ENCODE peak calls at places on chromosomes 6 and 20, in four cellular contexts. A is fibroblast of lung, W is psoas muscle, G is SK-N-SH. P is an unnamed sample. For H3K9me3, the result is how much of the 10 kb centered on the place peaks cover.

GRCh38 chr6:26520840-26521484 is 17.2 kb upstream of the HMGN4 start:
- DNase-seq in A (peak), W (peak), G (peak), P (peak)

GRCh38 chr6:19837511-19838441 is 606 bp downstream of the ID4 start:
- DNase-seq in A (peak), W (peak), G (peak), P (peak)

GRCh38 chr6:152696543-152696942 is 1.2 kb upstream of the MYCT1 start:
- DNase-seq in A (peak), W (no peak), G (no peak), P (no peak)

GRCh38 chr6:30682181-30683117 is 4.0 kb downstream of the PPP1R18 start:
- DNase-seq in A (peak), W (peak), G (peak), P (peak)

GRCh38 chr6:93164781-93165180 is 254.6 kb downstream of the EPHA7 start:
- DNase-seq in A (peak), W (no peak), G (no peak), P (no peak)

GRCh38 chr6:113414511-113414910 is 442.6 kb upstream of the MARCKS start:
- DNase-seq in A (peak), W (no peak), G (peak), P (no peak)

GRCh38 chr20:63861365-63861934 is at the start of gene ABHD16B:
- DNase-seq in A (no peak), W (no peak), G (no peak), P (peak)

GRCh38 chr20:23869520-23869919 is 10.0 kb downstream of the CST5 start:
- DNase-seq in A (no peak), W (no peak), G (no peak), P (no peak)

GRCh38 chr6:10101551-10102252 is 313.2 kb downstream of the TFAP2A start:
- DNase-seq in A (no peak), W (no peak), G (no peak), P (no peak)

GRCh38 chr20:4449977-4450715 is 271.6 kb upstream of the PRND start:
- DNase-seq in A (peak), W (no peak), G (no peak), P (no peak)

GRCh38 chr20:271069-271468 is 13.5 kb downstream of the DEFB132 start:
- DNase-seq in A (no peak), W (no peak), G (no peak), P (no peak)

GRCh38 chr6:143962644-143962929 is 45.5 kb downstream of the PLAGL1 start:
- DNase-seq in A (peak), W (peak), G (no peak), P (no peak)

GRCh38 chr6:54419885-54420284 is 111.6 kb downstream of the TINAG start:
- DNase-seq in A (peak), W (no peak), G (no peak), P (no peak)

GRCh38 chr6:152226119-152226518 is 411.0 kb downstream of the SYNE1 start:
- DNase-seq in A (no peak), W (no peak), G (no peak), P (no peak)

GRCh38 chr20:3679749-3680700 is 1.8 kb downstream of the ADAM33 start:
- DNase-seq in A (peak), W (peak), G (peak), P (peak)

GRCh38 chr6:34638834-34639736 is 57.5 kb downstream of the ILRUN start:
- DNase-seq in A (no peak), W (no peak), G (no peak), P (no peak)

GRCh38 chr6:83430606-83431544 is at the start of gene ME1:
- DNase-seq in A (peak), W (peak), G (peak), P (peak)

GRCh38 chr6:32188381-32189081 is 1.5 kb downstream of the PBX2 start:
- DNase-seq in A (peak), W (no peak), G (no peak), P (no peak)

GRCh38 chr6:167541544-167541943 is 216.7 kb downstream of the TTLL2 start:
- DNase-seq in A (no peak), W (no peak), G (no peak), P (no peak)

GRCh38 chr6:160030103-160030502 is 61.2 kb downstream of the IGF2R start:
- DNase-seq in A (peak), W (peak), G (peak), P (peak)

GRCh38 chr6:122770835-122771601 is 8.5 kb upstream of the FABP7 start:
- DNase-seq in A (peak), W (no peak), G (no peak), P (no peak)

GRCh38 chr6:37965964-37966676 is 146.6 kb downstream of the ZFAND3 start:
- DNase-seq in A (no peak), W (no peak), G (no peak), P (no peak)

GRCh38 chr6:157434349-157435016 is 53.5 kb downstream of the ZDHHC14 start:
- DNase-seq in A (no peak), W (peak), G (no peak), P (peak)

GRCh38 chr6:30782425-30783014 is 38.2 kb upstream of the IER3 start:
- DNase-seq in A (no peak), W (no peak), G (no peak), P (no peak)

GRCh38 chr6:165793287-165793825 is 130.3 kb upstream of the PDE10A start:
- DNase-seq in A (no peak), W (no peak), G (no peak), P (no peak)

GRCh38 chr6:159693128-159693893 is at the start of gene SOD2:
- DNase-seq in A (peak), W (peak), G (peak), P (peak)

GRCh38 chr6:364609-365540 is 26.7 kb upstream of the IRF4 start:
- DNase-seq in A (no peak), W (no peak), G (no peak), P (no peak)

GRCh38 chr6:164396071-164397047 is 913.0 kb downstream of the C6orf118 start:
- DNase-seq in A (no peak), W (no peak), G (no peak), P (no peak)

GRCh38 chr6:40717411-40718057 is 130.4 kb upstream of the LRFN2 start:
- DNase-seq in A (no peak), W (no peak), G (no peak), P (no peak)

GRCh38 chr6:33168624-33169023 is 23.6 kb downstream of the COL11A2 start:
- DNase-seq in A (no peak), W (no peak), G (no peak), P (no peak)

GRCh38 chr6:89500486-89501020 is 67.6 kb downstream of the ANKRD6 start:
- DNase-seq in A (no peak), W (no peak), G (no peak), P (no peak)

GRCh38 chr20:25136643-25137559 is 55.0 kb upstream of the VSX1 start:
- DNase-seq in A (peak), W (peak), G (peak), P (peak)

GRCh38 chr20:46011631-46012482 is 3.1 kb downstream of the MMP9 start:
- DNase-seq in A (peak), W (peak), G (peak), P (peak)

GRCh38 chr6:87154641-87155271 is 609 bp upstream of the ZNF292 start:
- DNase-seq in A (peak), W (no peak), G (peak), P (no peak)

GRCh38 chr20:64113444-64113775 is 6.0 kb upstream of the NPBWR2 start:
- DNase-seq in A (no peak), W (no peak), G (peak), P (no peak)

GRCh38 chr6:113065606-113066005 is 718.5 kb downstream of the RFPL4B start:
- DNase-seq in A (peak), W (no peak), G (no peak), P (no peak)

GRCh38 chr6:111147440-111147839 is 60.1 kb downstream of the SLC16A10 start:
- DNase-seq in A (no peak), W (no peak), G (no peak), P (no peak)

GRCh38 chr20:23143098-23143497 is 57.0 kb upstream of the CD93 start:
- DNase-seq in A (peak), W (peak), G (no peak), P (no peak)

GRCh38 chr20:37396520-37397075 is 50.7 kb downstream of the SRC start:
- DNase-seq in A (no peak), W (peak), G (peak), P (peak)
- H3K4me3 ChIP-seq in A (no peak), W (no peak), G (no peak), P (no peak)

GRCh38 chr6:14397518-14397901 is 279.9 kb downstream of the CD83 start:
- DNase-seq in A (no peak), W (no peak), G (no peak), P (no peak)

GRCh38 chr6:14398953-14399352 is 281.4 kb downstream of the CD83 start:
- DNase-seq in A (no peak), W (no peak), G (no peak), P (no peak)

GRCh38 chr6:14399635-14400034 is 282.1 kb downstream of the CD83 start:
- DNase-seq in A (no peak), W (no peak), G (no peak), P (no peak)

GRCh38 chr6:14396826-14397517 is 279.4 kb downstream of the CD83 start:
- DNase-seq in A (peak), W (peak), G (no peak), P (no peak)

DNA sequence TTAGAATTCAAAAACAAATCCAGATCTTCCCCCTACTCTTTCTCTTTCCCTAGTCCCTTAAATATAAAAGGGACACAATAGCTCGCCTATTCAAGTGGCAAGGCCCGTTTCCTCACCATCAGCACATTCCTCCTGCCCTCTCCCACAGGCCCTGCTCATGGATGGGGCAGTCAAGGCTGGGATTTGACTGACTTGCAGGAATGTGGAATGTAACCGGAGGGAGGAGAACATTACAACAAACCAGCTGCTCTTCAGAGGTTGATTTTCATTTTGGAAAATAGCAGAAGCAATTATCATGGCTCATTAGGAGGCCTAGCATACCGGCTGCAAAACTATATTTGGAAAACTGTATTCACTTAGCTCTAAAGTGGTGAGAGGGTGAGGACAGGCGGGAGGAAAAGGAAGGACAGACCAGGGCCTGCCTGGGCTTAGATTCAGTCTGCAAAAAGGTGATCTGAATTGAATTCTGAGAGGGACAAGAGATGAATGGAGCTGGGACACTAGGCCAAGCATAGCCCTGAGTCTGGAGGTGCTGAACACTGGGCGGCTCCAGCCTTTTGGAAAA is 283.7 kb downstream of the CD83 start:
- DNase-seq in A (no peak), W (no peak), G (no peak), P (no peak)
- TF ChIP-seq CTCF in A (no peak), W (no peak), G (no peak), P (no peak)

DNA sequence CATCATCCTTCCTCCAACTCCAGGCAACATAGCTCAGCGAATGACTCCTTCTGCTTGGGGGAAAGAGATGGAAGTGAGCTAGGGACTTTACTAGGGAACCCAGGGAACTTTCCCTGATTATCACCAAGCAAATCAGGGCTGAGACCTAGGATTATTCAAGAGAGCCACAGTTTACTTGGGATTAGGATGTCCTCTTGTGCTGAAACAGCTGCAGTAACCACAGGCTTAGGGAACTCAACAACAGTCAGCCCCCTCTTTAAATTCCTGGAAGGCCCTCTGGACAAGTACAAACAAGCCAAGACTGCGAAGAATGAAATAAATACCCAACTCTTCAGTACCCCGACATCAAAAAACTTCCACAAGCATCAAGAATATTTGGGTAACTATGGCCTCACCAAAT is 700.9 kb downstream of the COL12A1 start:
- DNase-seq in A (no peak), W (no peak), G (no peak), P (no peak)
- H3K9me3 ChIP-seq in A (under half), W (under half), G (under half), P (under half)

GRCh38 chr20:59832406-59833156 is 100.9 kb downstream of the SYCP2 start:
- DNase-seq in A (no peak), W (no peak), G (peak), P (no peak)

GRCh38 chr20:59837623-59838394 is 95.6 kb downstream of the SYCP2 start:
- DNase-seq in A (no peak), W (no peak), G (no peak), P (no peak)

GRCh38 chr20:59835057-59835447 is 98.4 kb downstream of the SYCP2 start:
- DNase-seq in A (no peak), W (no peak), G (no peak), P (no peak)

GRCh38 chr20:59836768-59837167 is 96.7 kb downstream of the SYCP2 start:
- DNase-seq in A (no peak), W (no peak), G (no peak), P (no peak)

DNA sequence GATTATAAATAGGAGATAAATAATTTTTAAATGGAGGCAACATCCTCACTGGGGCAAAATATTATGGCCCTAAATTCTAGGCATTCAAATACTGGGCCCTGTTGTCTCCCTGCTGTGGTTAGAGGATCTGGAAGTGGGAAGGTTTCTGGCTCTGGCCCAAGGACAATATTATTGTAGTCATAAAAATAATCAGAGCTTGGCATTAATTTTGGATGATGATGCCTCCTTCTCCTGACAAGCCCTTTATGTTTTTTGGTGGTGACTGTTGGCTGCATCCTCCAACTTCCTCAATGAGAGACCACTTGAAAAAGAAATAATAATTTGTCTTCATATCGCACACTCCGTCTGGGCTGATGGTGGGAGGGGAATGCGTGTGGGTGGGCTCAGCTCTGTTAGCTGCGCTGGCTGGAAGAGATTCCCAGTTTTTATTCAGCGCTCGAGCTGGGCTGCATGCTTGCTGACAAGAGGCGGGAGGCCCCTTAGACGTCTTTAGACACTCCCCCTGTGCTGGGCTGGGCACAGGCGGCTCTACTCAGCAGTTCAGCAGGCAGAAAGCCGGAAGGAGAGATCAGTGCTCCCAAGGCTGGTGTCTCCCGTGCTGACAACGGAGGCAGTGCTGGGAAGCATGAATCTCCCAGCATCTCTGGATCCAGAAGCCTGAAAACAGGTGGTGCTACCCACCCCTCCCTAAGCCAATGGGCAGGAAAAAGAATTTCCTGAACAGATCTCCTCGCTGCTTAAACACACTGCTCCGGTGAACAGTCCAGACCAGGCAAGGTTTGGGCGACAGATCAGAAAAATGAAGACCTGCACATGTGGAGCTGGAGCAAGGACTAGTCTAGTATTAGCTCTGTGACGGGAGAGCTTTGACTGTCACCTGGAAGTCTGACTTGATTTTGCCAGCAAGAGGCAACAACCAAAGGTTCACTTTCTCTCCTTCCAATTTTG is 97.7 kb downstream of the SYCP2 start:
- DNase-seq in A (peak), W (no peak), G (peak), P (peak)
- H3K4me3 ChIP-seq in A (no peak), W (peak), G (peak), P (no peak)

GRCh38 chr20:6579824-6580223 is 187.7 kb upstream of the BMP2 start:
- DNase-seq in A (no peak), W (no peak), G (no peak), P (no peak)

GRCh38 chr20:6579417-6579816 is 188.1 kb upstream of the BMP2 start:
- DNase-seq in A (no peak), W (no peak), G (no peak), P (no peak)

GRCh38 chr20:6582449-6582848 is 185.0 kb upstream of the BMP2 start:
- DNase-seq in A (no peak), W (no peak), G (no peak), P (no peak)

GRCh38 chr20:6580486-6580885 is 187.0 kb upstream of the BMP2 start:
- DNase-seq in A (no peak), W (no peak), G (no peak), P (no peak)

GRCh38 chr20:6583134-6583738 is 184.2 kb upstream of the BMP2 start:
- DNase-seq in A (peak), W (peak), G (peak), P (no peak)
- TF ChIP-seq CTCF in A (peak), W (peak), G (peak), P (peak)

GRCh38 chr20:55535366-55535765 is 470.0 kb downstream of the CBLN4 start:
- DNase-seq in A (no peak), W (no peak), G (no peak), P (no peak)
- H3K9me3 ChIP-seq in A (under half), W (under half), G (under half), P (under half)

GRCh38 chr20:49665796-49666195 is 47.9 kb downstream of the B4GALT5 start:
- DNase-seq in A (no peak), W (no peak), G (no peak), P (no peak)

GRCh38 chr20:49666906-49667305 is 46.8 kb downstream of the B4GALT5 start:
- DNase-seq in A (no peak), W (no peak), G (no peak), P (no peak)

GRCh38 chr20:49669601-49670189 is 44.0 kb downstream of the B4GALT5 start:
- DNase-seq in A (no peak), W (no peak), G (no peak), P (no peak)

GRCh38 chr20:49671429-49671828 is 42.2 kb downstream of the B4GALT5 start:
- DNase-seq in A (no peak), W (no peak), G (no peak), P (no peak)

DNA sequence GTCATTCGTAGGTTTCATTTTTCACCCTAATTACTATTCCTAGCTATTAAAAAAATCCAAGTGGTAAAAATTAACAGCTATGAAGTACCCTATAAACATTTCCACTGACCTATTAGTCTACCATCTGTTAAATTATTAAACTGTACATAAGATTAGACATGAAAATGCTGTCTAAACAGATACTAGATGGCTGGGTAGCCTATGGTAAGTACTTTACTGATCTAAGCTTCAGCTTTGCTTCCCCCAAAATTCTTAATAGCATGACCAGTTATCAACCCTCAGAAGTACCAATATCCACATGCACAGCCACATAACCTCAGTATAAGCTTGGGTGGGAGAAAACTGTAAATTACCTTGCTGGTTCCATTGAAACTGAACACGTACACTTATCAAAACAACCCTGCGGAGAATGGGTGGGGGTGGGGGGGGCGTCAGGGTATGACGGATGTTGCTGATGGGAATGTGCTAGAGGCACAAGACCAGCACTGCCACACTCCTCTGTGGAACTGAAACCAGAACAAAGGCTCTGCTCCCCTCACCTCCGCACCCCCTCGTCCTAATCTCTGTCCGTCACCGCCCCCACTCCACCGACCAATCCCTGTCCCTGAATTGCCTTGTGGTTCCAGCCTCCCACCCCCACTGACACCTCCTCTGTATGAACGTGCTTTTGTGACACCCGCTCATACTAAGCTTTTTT is 45.3 kb downstream of the B4GALT5 start:
- DNase-seq in A (no peak), W (no peak), G (no peak), P (no peak)
- H3K4me3 ChIP-seq in A (no peak), W (no peak), G (no peak), P (no peak)

P was measured in mucosa of descending colon.